ENCODE peak calls at places on chromosomes 6 and 20, in eight cellular contexts. One of them, this sample, is unnamed.

GRCh38 chr20:14712302-14712739 is 374.9 kb upstream of the FLRT3 start:
- DNase-seq in GM13977: no peak
- DNase-seq in hepatic stellate cell: no peak
- DNase-seq in HFF-Myc: no peak
- DNase-seq in ACHN: peak; percentile 57
- DNase-seq in retina: no peak
- DNase-seq in NCI-H1417 treated with DMSO at 0.1 percent for 48 hours: no peak
- DNase-seq in midbrain: no peak
- DNase-seq in this sample: no peak

GRCh38 chr6:79864001-79864400 is 83.4 kb downstream of the ELOVL4 start:
- DNase-seq in midbrain: no peak
- DNase-seq in HFF-Myc: no peak
- DNase-seq in NCI-H1417 treated with DMSO at 0.1 percent for 48 hours: peak; percentile 11
- DNase-seq in hepatic stellate cell: no peak
- DNase-seq in retina: peak; percentile 60
- DNase-seq in GM13977: no peak
- DNase-seq in ACHN: no peak
- DNase-seq in this sample: no peak

GRCh38 chr6:89186762-89187161 is 30.4 kb downstream of the GABRR1 start:
- DNase-seq in HFF-Myc: no peak
- DNase-seq in retina: no peak
- DNase-seq in midbrain: no peak
- DNase-seq in NCI-H1417 treated with DMSO at 0.1 percent for 48 hours: no peak
- DNase-seq in hepatic stellate cell: no peak
- DNase-seq in ACHN: no peak
- DNase-seq in GM13977: no peak
- DNase-seq in this sample: no peak

GRCh38 chr20:54105653-54106052 is 35.3 kb upstream of the BCAS1 start:
- DNase-seq in ACHN: no peak
- DNase-seq in GM13977: no peak
- DNase-seq in midbrain: no peak
- DNase-seq in retina: no peak
- DNase-seq in HFF-Myc: no peak
- DNase-seq in NCI-H1417 treated with DMSO at 0.1 percent for 48 hours: no peak
- DNase-seq in hepatic stellate cell: no peak
- DNase-seq in this sample: no peak

GRCh38 chr6:90049295-90049694 is 155.0 kb downstream of the GJA10 start:
- DNase-seq in ACHN: no peak
- DNase-seq in hepatic stellate cell: no peak
- DNase-seq in GM13977: no peak
- DNase-seq in HFF-Myc: no peak
- DNase-seq in midbrain: no peak
- DNase-seq in NCI-H1417 treated with DMSO at 0.1 percent for 48 hours: no peak
- DNase-seq in retina: no peak
- DNase-seq in this sample: no peak

GRCh38 chr20:48776306-48776705 is 51.5 kb downstream of the PREX1 start:
- DNase-seq in NCI-H1417 treated with DMSO at 0.1 percent for 48 hours: no peak
- DNase-seq in HFF-Myc: peak; percentile 83
- DNase-seq in midbrain: peak; percentile 50
- DNase-seq in retina: no peak
- DNase-seq in hepatic stellate cell: peak; percentile 37
- DNase-seq in GM13977: no peak
- DNase-seq in ACHN: no peak
- DNase-seq in this sample: no peak

GRCh38 chr20:16368645-16369292 is 204.5 kb downstream of the KIF16B start:
- DNase-seq in HFF-Myc: no peak
- DNase-seq in ACHN: no peak
- DNase-seq in midbrain: no peak
- DNase-seq in hepatic stellate cell: peak; percentile 16
- DNase-seq in GM13977: no peak
- DNase-seq in NCI-H1417 treated with DMSO at 0.1 percent for 48 hours: no peak
- DNase-seq in retina: no peak
- DNase-seq in this sample: no peak

GRCh38 chr6:164507197-164507957 is 802.0 kb downstream of the C6orf118 start:
- DNase-seq in GM13977: peak; percentile 49
- DNase-seq in midbrain: no peak
- DNase-seq in hepatic stellate cell: no peak
- DNase-seq in ACHN: no peak
- DNase-seq in retina: no peak
- DNase-seq in NCI-H1417 treated with DMSO at 0.1 percent for 48 hours: no peak
- DNase-seq in HFF-Myc: no peak
- DNase-seq in this sample: no peak

GRCh38 chr20:59195316-59195993 is 31.8 kb downstream of the ZNF831 start:
- DNase-seq in HFF-Myc: no peak
- DNase-seq in retina: no peak
- DNase-seq in GM13977: no peak
- DNase-seq in NCI-H1417 treated with DMSO at 0.1 percent for 48 hours: no peak
- DNase-seq in ACHN: no peak
- DNase-seq in hepatic stellate cell: no peak
- DNase-seq in midbrain: no peak
- DNase-seq in this sample: no peak

GRCh38 chr6:34709386-34709785 is 12.8 kb upstream of the ILRUN start:
- DNase-seq in HFF-Myc: no peak
- DNase-seq in retina: peak; percentile 26
- DNase-seq in GM13977: no peak
- DNase-seq in ACHN: no peak
- DNase-seq in midbrain: peak; percentile 43
- DNase-seq in hepatic stellate cell: peak; percentile 16
- DNase-seq in NCI-H1417 treated with DMSO at 0.1 percent for 48 hours: no peak
- DNase-seq in this sample: no peak

GRCh38 chr20:24100370-24101011 is 111.9 kb upstream of the GGTLC1 start:
- DNase-seq in midbrain: peak; percentile 26
- DNase-seq in hepatic stellate cell: no peak
- DNase-seq in retina: peak; percentile 64
- DNase-seq in GM13977: peak; percentile 21
- DNase-seq in HFF-Myc: peak; percentile 5
- DNase-seq in NCI-H1417 treated with DMSO at 0.1 percent for 48 hours: no peak
- DNase-seq in ACHN: peak; percentile 56
- DNase-seq in this sample: no peak

GRCh38 chr6:41273699-41274098 is 12.8 kb downstream of the TREM1 start:
- DNase-seq in ACHN: no peak
- DNase-seq in retina: no peak
- DNase-seq in hepatic stellate cell: no peak
- DNase-seq in GM13977: no peak
- DNase-seq in midbrain: no peak
- DNase-seq in NCI-H1417 treated with DMSO at 0.1 percent for 48 hours: no peak
- DNase-seq in HFF-Myc: no peak
- DNase-seq in this sample: no peak

GRCh38 chr6:137297887-137298286 is 78.7 kb upstream of the IFNGR1 start:
- DNase-seq in ACHN: no peak
- DNase-seq in HFF-Myc: no peak
- DNase-seq in hepatic stellate cell: no peak
- DNase-seq in NCI-H1417 treated with DMSO at 0.1 percent for 48 hours: no peak
- DNase-seq in midbrain: no peak
- DNase-seq in retina: peak; percentile 25
- DNase-seq in GM13977: no peak
- DNase-seq in this sample: no peak

GRCh38 chr20:39464238-39464637 is 502.1 kb downstream of the DHX35 start:
- DNase-seq in GM13977: no peak
- DNase-seq in hepatic stellate cell: no peak
- DNase-seq in ACHN: no peak
- DNase-seq in retina: no peak
- DNase-seq in midbrain: no peak
- DNase-seq in HFF-Myc: no peak
- DNase-seq in NCI-H1417 treated with DMSO at 0.1 percent for 48 hours: no peak
- DNase-seq in this sample: no peak

GRCh38 chr6:133888931-133889556 is at the start of gene TCF21:
- DNase-seq in retina: peak; percentile 60
- DNase-seq in GM13977: no peak
- DNase-seq in ACHN: peak; percentile 3
- DNase-seq in NCI-H1417 treated with DMSO at 0.1 percent for 48 hours: no peak
- DNase-seq in hepatic stellate cell: peak; percentile 89
- DNase-seq in midbrain: no peak
- DNase-seq in HFF-Myc: no peak
- DNase-seq in this sample: no peak

GRCh38 chr6:165718486-165718885 is 55.4 kb upstream of the PDE10A start:
- DNase-seq in midbrain: no peak
- DNase-seq in retina: no peak
- DNase-seq in NCI-H1417 treated with DMSO at 0.1 percent for 48 hours: no peak
- DNase-seq in ACHN: peak; percentile 29
- DNase-seq in GM13977: no peak
- DNase-seq in hepatic stellate cell: peak; percentile 55
- DNase-seq in HFF-Myc: no peak
- DNase-seq in this sample: no peak

GRCh38 chr6:107334026-107334425 is 125.3 kb downstream of the PDSS2 start:
- DNase-seq in NCI-H1417 treated with DMSO at 0.1 percent for 48 hours: no peak
- DNase-seq in ACHN: no peak
- DNase-seq in hepatic stellate cell: no peak
- DNase-seq in retina: no peak
- DNase-seq in HFF-Myc: no peak
- DNase-seq in midbrain: no peak
- DNase-seq in GM13977: no peak
- DNase-seq in this sample: no peak

GRCh38 chr20:62723351-62723750 is 14.7 kb downstream of the NTSR1 start:
- DNase-seq in GM13977: no peak
- DNase-seq in ACHN: no peak
- DNase-seq in midbrain: no peak
- DNase-seq in hepatic stellate cell: no peak
- DNase-seq in retina: peak; percentile 58
- DNase-seq in HFF-Myc: no peak
- DNase-seq in NCI-H1417 treated with DMSO at 0.1 percent for 48 hours: no peak
- DNase-seq in this sample: no peak

GRCh38 chr6:27757307-27757706 is 154.9 kb downstream of the OR2B2 start:
- DNase-seq in GM13977: peak; percentile 51
- DNase-seq in HFF-Myc: no peak
- DNase-seq in midbrain: no peak
- DNase-seq in ACHN: no peak
- DNase-seq in hepatic stellate cell: no peak
- DNase-seq in retina: peak; percentile 68
- DNase-seq in NCI-H1417 treated with DMSO at 0.1 percent for 48 hours: no peak
- DNase-seq in this sample: no peak

GRCh38 chr6:67757465-67758033 is 877.5 kb upstream of the ADGRB3 start:
- DNase-seq in midbrain: no peak
- DNase-seq in HFF-Myc: no peak
- DNase-seq in GM13977: no peak
- DNase-seq in NCI-H1417 treated with DMSO at 0.1 percent for 48 hours: no peak
- DNase-seq in retina: no peak
- DNase-seq in hepatic stellate cell: no peak
- DNase-seq in ACHN: no peak
- DNase-seq in this sample: no peak

GRCh38 chr6:90284236-90284744 is 12.4 kb downstream of the BACH2 start:
- DNase-seq in HFF-Myc: peak; percentile 79
- DNase-seq in retina: no peak
- DNase-seq in GM13977: no peak
- DNase-seq in hepatic stellate cell: peak; percentile 71
- DNase-seq in midbrain: no peak
- DNase-seq in ACHN: peak; percentile 87
- DNase-seq in NCI-H1417 treated with DMSO at 0.1 percent for 48 hours: no peak
- DNase-seq in this sample: no peak

GRCh38 chr6:84779380-84779779 is 15.0 kb upstream of the TBX18 start:
- DNase-seq in hepatic stellate cell: no peak
- DNase-seq in HFF-Myc: no peak
- DNase-seq in ACHN: no peak
- DNase-seq in NCI-H1417 treated with DMSO at 0.1 percent for 48 hours: no peak
- DNase-seq in midbrain: no peak
- DNase-seq in GM13977: no peak
- DNase-seq in retina: no peak
- DNase-seq in this sample: no peak

GRCh38 chr6:110949679-110950285 is 8.7 kb upstream of the GTF3C6 start:
- DNase-seq in ACHN: peak; percentile 41
- DNase-seq in midbrain: peak; percentile 19
- DNase-seq in hepatic stellate cell: no peak
- DNase-seq in HFF-Myc: no peak
- DNase-seq in retina: peak; percentile 29
- DNase-seq in GM13977: no peak
- DNase-seq in NCI-H1417 treated with DMSO at 0.1 percent for 48 hours: no peak
- DNase-seq in this sample: peak; percentile 29

GRCh38 chr6:157126183-157127098 is 196.9 kb downstream of the TMEM242 start:
- DNase-seq in retina: no peak
- DNase-seq in NCI-H1417 treated with DMSO at 0.1 percent for 48 hours: no peak
- DNase-seq in GM13977: no peak
- DNase-seq in ACHN: no peak
- DNase-seq in midbrain: no peak
- DNase-seq in HFF-Myc: no peak
- DNase-seq in hepatic stellate cell: no peak
- DNase-seq in this sample: no peak

GRCh38 chr6:3748726-3749389 is 2.7 kb downstream of the PXDC1 start:
- DNase-seq in ACHN: no peak
- DNase-seq in GM13977: no peak
- DNase-seq in HFF-Myc: no peak
- DNase-seq in midbrain: no peak
- DNase-seq in hepatic stellate cell: no peak
- DNase-seq in retina: no peak
- DNase-seq in NCI-H1417 treated with DMSO at 0.1 percent for 48 hours: no peak
- DNase-seq in this sample: no peak

GRCh38 chr6:44696686-44697085 is 309.2 kb downstream of the CDC5L start:
- DNase-seq in GM13977: no peak
- DNase-seq in NCI-H1417 treated with DMSO at 0.1 percent for 48 hours: no peak
- DNase-seq in ACHN: no peak
- DNase-seq in hepatic stellate cell: no peak
- DNase-seq in midbrain: no peak
- DNase-seq in HFF-Myc: peak; percentile 65
- DNase-seq in retina: no peak
- DNase-seq in this sample: no peak

GRCh38 chr6:45377555-45378323 is at the start of gene SUPT3H:
- DNase-seq in hepatic stellate cell: peak; percentile 83
- DNase-seq in HFF-Myc: peak; percentile 69
- DNase-seq in midbrain: peak; percentile 93
- DNase-seq in GM13977: peak; percentile 89
- DNase-seq in NCI-H1417 treated with DMSO at 0.1 percent for 48 hours: peak; percentile 46
- DNase-seq in ACHN: peak; percentile 93
- DNase-seq in retina: peak; percentile 97
- DNase-seq in this sample: peak; percentile 91

This sample was measured in naive B cell.